ENCODE peak calls at places on chromosomes 7 and 10, in five cellular contexts. One of them, this sample, is unnamed.
A peak's percentile ranks its signal among the peaks of the same experiment; 100 is the strongest.

GRCh38 chr7:44056681-44057080 is 8.7 kb downstream of the PGAM2 start:
- DNase-seq in thoracic aorta: no peak
- DNase-seq in WTC11: no peak
- DNase-seq in effector memory CD8-positive, alpha-beta T cell: no peak
- DNase-seq in mesendoderm: no peak
- DNase-seq in this sample: no peak

GRCh38 chr7:23347682-23348180 is 48.6 kb downstream of the MALSU1 start:
- DNase-seq in thoracic aorta: no peak
- DNase-seq in WTC11: no peak
- DNase-seq in effector memory CD8-positive, alpha-beta T cell: no peak
- DNase-seq in mesendoderm: peak; percentile 37
- DNase-seq in this sample: no peak

GRCh38 chr7:154546946-154547587 is 455.9 kb downstream of the PAXIP1 start:
- DNase-seq in thoracic aorta: no peak
- DNase-seq in WTC11: no peak
- DNase-seq in effector memory CD8-positive, alpha-beta T cell: no peak
- DNase-seq in mesendoderm: no peak
- DNase-seq in this sample: no peak

GRCh38 chr7:149762610-149763009 is 10.8 kb downstream of the ZNF467 start:
- DNase-seq in thoracic aorta: no peak
- DNase-seq in WTC11: no peak
- DNase-seq in effector memory CD8-positive, alpha-beta T cell: no peak
- DNase-seq in mesendoderm: no peak
- DNase-seq in this sample: no peak

GRCh38 chr7:106058925-106059324 is 53.2 kb downstream of the SYPL1 start:
- DNase-seq in thoracic aorta: no peak
- DNase-seq in WTC11: no peak
- DNase-seq in effector memory CD8-positive, alpha-beta T cell: no peak
- DNase-seq in mesendoderm: no peak
- DNase-seq in this sample: no peak

GRCh38 chr10:97311106-97311615 is 7.9 kb upstream of the FRAT1 start:
- DNase-seq in thoracic aorta: no peak
- DNase-seq in WTC11: no peak
- DNase-seq in effector memory CD8-positive, alpha-beta T cell: no peak
- DNase-seq in mesendoderm: no peak
- DNase-seq in this sample: no peak

GRCh38 chr7:18494821-18495408 is 634 bp upstream of the HDAC9 start:
- DNase-seq in thoracic aorta: no peak
- DNase-seq in WTC11: no peak
- DNase-seq in effector memory CD8-positive, alpha-beta T cell: no peak
- DNase-seq in mesendoderm: no peak
- DNase-seq in this sample: no peak

GRCh38 chr7:127250312-127251047 is 2.3 kb downstream of the GRM8 start:
- DNase-seq in thoracic aorta: no peak
- DNase-seq in WTC11: no peak
- DNase-seq in effector memory CD8-positive, alpha-beta T cell: no peak
- DNase-seq in mesendoderm: no peak
- DNase-seq in this sample: no peak

GRCh38 chr7:43649755-43650274 is 66.9 kb downstream of the STK17A start:
- DNase-seq in thoracic aorta: no peak
- DNase-seq in WTC11: no peak
- DNase-seq in effector memory CD8-positive, alpha-beta T cell: peak; percentile 69
- DNase-seq in mesendoderm: peak; percentile 65
- DNase-seq in this sample: peak; percentile 94

GRCh38 chr10:50740351-50740688 is 584 bp downstream of the ASAH2B start:
- DNase-seq in thoracic aorta: no peak
- DNase-seq in WTC11: no peak
- DNase-seq in effector memory CD8-positive, alpha-beta T cell: no peak
- DNase-seq in mesendoderm: no peak
- DNase-seq in this sample: no peak

GRCh38 chr7:81882086-81882485 is 112.2 kb upstream of the HGF start:
- DNase-seq in thoracic aorta: no peak
- DNase-seq in WTC11: no peak
- DNase-seq in effector memory CD8-positive, alpha-beta T cell: no peak
- DNase-seq in mesendoderm: no peak
- DNase-seq in this sample: no peak

GRCh38 chr7:101104193-101104713 is 19.0 kb downstream of the TRIM56 start:
- DNase-seq in thoracic aorta: no peak
- DNase-seq in WTC11: no peak
- DNase-seq in effector memory CD8-positive, alpha-beta T cell: no peak
- DNase-seq in mesendoderm: no peak
- DNase-seq in this sample: no peak

GRCh38 chr7:90788057-90788456 is 191.9 kb downstream of the CDK14 start:
- DNase-seq in thoracic aorta: no peak
- DNase-seq in WTC11: no peak
- DNase-seq in effector memory CD8-positive, alpha-beta T cell: no peak
- DNase-seq in mesendoderm: peak; percentile 49
- DNase-seq in this sample: no peak

GRCh38 chr10:118742787-118743186 is 12.0 kb downstream of the CACUL1 start:
- DNase-seq in thoracic aorta: no peak
- DNase-seq in WTC11: no peak
- DNase-seq in effector memory CD8-positive, alpha-beta T cell: no peak
- DNase-seq in mesendoderm: no peak
- DNase-seq in this sample: no peak

GRCh38 chr7:134246347-134246746 is 70.4 kb downstream of the SLC35B4 start:
- DNase-seq in thoracic aorta: no peak
- DNase-seq in WTC11: no peak
- DNase-seq in effector memory CD8-positive, alpha-beta T cell: no peak
- DNase-seq in mesendoderm: no peak
- DNase-seq in this sample: no peak

GRCh38 chr10:22719406-22720042 is 5.1 kb upstream of the PIP4K2A start:
- DNase-seq in thoracic aorta: no peak
- DNase-seq in WTC11: no peak
- DNase-seq in effector memory CD8-positive, alpha-beta T cell: no peak
- DNase-seq in mesendoderm: no peak
- DNase-seq in this sample: no peak

GRCh38 chr10:33214174-33214573 is 120.3 kb downstream of the NRP1 start:
- DNase-seq in thoracic aorta: no peak
- DNase-seq in WTC11: no peak
- DNase-seq in effector memory CD8-positive, alpha-beta T cell: no peak
- DNase-seq in mesendoderm: no peak
- DNase-seq in this sample: no peak

GRCh38 chr10:88113657-88114272 is 250.3 kb downstream of the PTEN start:
- DNase-seq in thoracic aorta: no peak
- DNase-seq in WTC11: no peak
- DNase-seq in effector memory CD8-positive, alpha-beta T cell: no peak
- DNase-seq in mesendoderm: no peak
- DNase-seq in this sample: no peak

GRCh38 chr7:157828190-157828589 is 491.4 kb downstream of the DNAJB6 start:
- DNase-seq in thoracic aorta: no peak
- DNase-seq in WTC11: no peak
- DNase-seq in effector memory CD8-positive, alpha-beta T cell: no peak
- DNase-seq in mesendoderm: no peak
- DNase-seq in this sample: no peak

GRCh38 chr7:132577206-132578049 is 1.2 kb upstream of the PLXNA4 start:
- DNase-seq in thoracic aorta: peak; percentile 20
- DNase-seq in WTC11: peak; percentile 80
- DNase-seq in effector memory CD8-positive, alpha-beta T cell: no peak
- DNase-seq in mesendoderm: peak; percentile 88
- DNase-seq in this sample: no peak

GRCh38 chr10:36474456-36474855 is 650.9 kb upstream of the ANKRD30A start:
- DNase-seq in thoracic aorta: no peak
- DNase-seq in WTC11: no peak
- DNase-seq in effector memory CD8-positive, alpha-beta T cell: no peak
- DNase-seq in mesendoderm: peak; percentile 78
- DNase-seq in this sample: no peak

GRCh38 chr10:69123306-69123746 is 652 bp upstream of the VPS26A start:
- DNase-seq in thoracic aorta: peak; percentile 15
- DNase-seq in WTC11: peak; percentile 60
- DNase-seq in effector memory CD8-positive, alpha-beta T cell: no peak
- DNase-seq in mesendoderm: no peak
- DNase-seq in this sample: peak; percentile 7

GRCh38 chr10:66209025-66209424 is 716.8 kb upstream of the LRRTM3 start:
- DNase-seq in thoracic aorta: no peak
- DNase-seq in WTC11: no peak
- DNase-seq in effector memory CD8-positive, alpha-beta T cell: no peak
- DNase-seq in mesendoderm: no peak
- DNase-seq in this sample: no peak

GRCh38 chr7:27802977-27803376 is 63.0 kb downstream of the TAX1BP1 start:
- DNase-seq in thoracic aorta: no peak
- DNase-seq in WTC11: no peak
- DNase-seq in effector memory CD8-positive, alpha-beta T cell: no peak
- DNase-seq in mesendoderm: no peak
- DNase-seq in this sample: no peak

GRCh38 chr7:36286241-36286640 is 103.4 kb upstream of the ANLN start:
- DNase-seq in thoracic aorta: no peak
- DNase-seq in WTC11: no peak
- DNase-seq in effector memory CD8-positive, alpha-beta T cell: peak; percentile 69
- DNase-seq in mesendoderm: no peak
- DNase-seq in this sample: no peak

GRCh38 chr7:155299539-155300202 is 2.0 kb downstream of the INSIG1 start:
- DNase-seq in thoracic aorta: no peak
- DNase-seq in WTC11: no peak
- DNase-seq in effector memory CD8-positive, alpha-beta T cell: no peak
- DNase-seq in mesendoderm: no peak
- DNase-seq in this sample: no peak

GRCh38 chr7:150744041-150744656 is 6.9 kb downstream of the GIMAP5 start:
- DNase-seq in thoracic aorta: no peak
- DNase-seq in WTC11: no peak
- DNase-seq in effector memory CD8-positive, alpha-beta T cell: no peak
- DNase-seq in mesendoderm: no peak
- DNase-seq in this sample: no peak

GRCh38 chr7:144834516-144835165 is 1.2 kb downstream of the TPK1 start:
- DNase-seq in thoracic aorta: no peak
- DNase-seq in WTC11: no peak
- DNase-seq in effector memory CD8-positive, alpha-beta T cell: peak; percentile 11
- DNase-seq in mesendoderm: no peak
- DNase-seq in this sample: no peak

This sample was measured in GM12864.